ENCODE peak calls at places on chromosome 5, in four cellular contexts. I, T, P and W are unnamed samples.

GRCh38 chr5:73816656-73817420 is 190.8 kb downstream of the ARHGEF28 start:
- DNase-seq in T (no peak), I (no peak), P (no peak), W (no peak)

GRCh38 chr5:53321073-53321472 is 159.4 kb upstream of the FST start:
- DNase-seq in T (no peak), I (no peak), P (no peak), W (no peak)

GRCh38 chr5:1558945-1559344 is 35.2 kb upstream of the LPCAT1 start:
- DNase-seq in P (no peak), I (no peak), T (no peak), W (no peak)

GRCh38 chr5:139275536-139276297 is 17.8 kb upstream of the MATR3 start:
- DNase-seq in I (no peak), T (peak), P (no peak), W (no peak)

GRCh38 chr5:96881511-96882115 is 5.3 kb downstream of the ERAP2 start:
- DNase-seq in P (no peak), T (no peak), I (no peak), W (no peak)

GRCh38 chr5:33258553-33258952 is 182.2 kb upstream of the TARS1 start:
- DNase-seq in I (no peak), T (no peak), P (no peak), W (no peak)

GRCh38 chr5:141513021-141513626 is 24.2 kb downstream of the PCDHGC5 start:
- DNase-seq in I (peak), P (peak), T (peak), W (no peak)

GRCh38 chr5:72166070-72166979 is 59.0 kb downstream of the MAP1B start:
- DNase-seq in P (peak), T (no peak), I (peak), W (no peak)

GRCh38 chr5:75640826-75641225 is 29.6 kb downstream of the ANKDD1B start:
- DNase-seq in P (no peak), I (no peak), T (no peak), W (no peak)

GRCh38 chr5:24923400-24923799 is 278.6 kb upstream of the CDH10 start:
- DNase-seq in P (no peak), T (no peak), I (no peak), W (no peak)

GRCh38 chr5:159341914-159342313 is 11.6 kb upstream of the IL12B start:
- DNase-seq in I (no peak), P (no peak), T (peak), W (peak)

GRCh38 chr5:68021958-68022357 is 193.6 kb upstream of the PIK3R1 start:
- DNase-seq in T (no peak), I (no peak), P (no peak), W (no peak)

GRCh38 chr5:15592728-15593127 is 92.7 kb downstream of the FBXL7 start:
- DNase-seq in P (no peak), T (no peak), I (no peak), W (no peak)

GRCh38 chr5:88659529-88660325 is 223.3 kb downstream of the MEF2C start:
- DNase-seq in I (peak), T (no peak), P (peak), W (no peak)

GRCh38 chr5:95411476-95411875 is 20.3 kb downstream of the FAM81B start:
- DNase-seq in P (no peak), I (no peak), T (no peak), W (no peak)

GRCh38 chr5:164869325-164869724 is 1363.9 kb downstream of the MAT2B start:
- DNase-seq in I (no peak), T (no peak), P (no peak), W (no peak)

GRCh38 chr5:35223777-35224395 is 6.4 kb downstream of the PRLR start:
- DNase-seq in P (no peak), I (no peak), T (no peak), W (no peak)

GRCh38 chr5:137078171-137078665 is 420.9 kb downstream of the SPOCK1 start:
- DNase-seq in P (no peak), I (no peak), T (no peak), W (no peak)

GRCh38 chr5:114308017-114308416 is 53.9 kb upstream of the KCNN2 start:
- DNase-seq in P (no peak), T (no peak), I (no peak), W (no peak)

GRCh38 chr5:139601429-139601828 is 40.3 kb downstream of the UBE2D2 start:
- DNase-seq in P (no peak), I (no peak), T (no peak), W (no peak)

GRCh38 chr5:139422307-139422893 is 16.9 kb downstream of the DNAJC18 start:
- DNase-seq in T (peak), I (no peak), P (peak), W (peak)

GRCh38 chr5:73999306-73999705 is 373.3 kb downstream of the ARHGEF28 start:
- DNase-seq in P (no peak), I (no peak), T (no peak), W (no peak)

GRCh38 chr5:88081877-88082276 is 186.8 kb downstream of the TMEM161B start:
- DNase-seq in T (no peak), I (no peak), P (no peak), W (no peak)

GRCh38 chr5:83848928-83849327 is 128.3 kb upstream of the HAPLN1 start:
- DNase-seq in P (no peak), I (no peak), T (no peak), W (no peak)

GRCh38 chr5:28517691-28518090 is 1479.3 kb upstream of the CDH9 start:
- DNase-seq in T (no peak), I (no peak), P (no peak), W (no peak)

GRCh38 chr5:177271113-177271512 is 32.4 kb downstream of the RAB24 start:
- DNase-seq in I (no peak), T (no peak), P (no peak), W (no peak)

GRCh38 chr5:106094128-106094726 is 1576.5 kb downstream of the EFNA5 start:
- DNase-seq in T (no peak), P (no peak), I (no peak), W (no peak)

GRCh38 chr5:43000198-43000840 is 39.8 kb downstream of the ANXA2R start:
- DNase-seq in T (no peak), I (peak), P (peak), W (no peak)

GRCh38 chr5:143105216-143105905 is 298.1 kb downstream of the NR3C1 start:
- DNase-seq in P (no peak), T (no peak), I (no peak), W (no peak)

GRCh38 chr5:88956416-88956815 is 73.4 kb upstream of the MEF2C start:
- DNase-seq in T (no peak), I (no peak), P (no peak), W (no peak)

GRCh38 chr5:174596429-174596828 is 128.0 kb upstream of the MSX2 start:
- DNase-seq in P (no peak), I (no peak), T (no peak), W (no peak)

GRCh38 chr5:123673107-123673506 is 161.1 kb downstream of the CSNK1G3 start:
- DNase-seq in T (no peak), I (no peak), P (no peak), W (no peak)

GRCh38 chr5:17000296-17000939 is 64.3 kb upstream of the MYO10 start:
- DNase-seq in I (no peak), T (no peak), P (no peak), W (no peak)

GRCh38 chr5:168420461-168420860 is 65.8 kb upstream of the RARS1 start:
- DNase-seq in P (no peak), I (no peak), T (no peak), W (no peak)

GRCh38 chr5:159768243-159768642 is 148.0 kb upstream of the ADRA1B start:
- DNase-seq in T (no peak), I (no peak), P (no peak), W (no peak)

GRCh38 chr5:102218159-102218558 is 77.9 kb downstream of the SLCO4C1 start:
- DNase-seq in P (no peak), I (no peak), T (no peak), W (no peak)